ENCODE peak calls at places on chromosomes 12 and 14, in seven cellular contexts. L is NCI-H1105 treated with DMSO at 0.1 percent for 48 hours; G is activated T-helper 1 cell treated with Interleukin-2 at 50 U/mL for 16 hours; O is iris pigment epithelial cell; F is psoas muscle; T is lung; W is activated naive CD4-positive, alpha-beta T cell. Z is an unnamed sample.

GRCh38 chr14:100779691-100780080 is 46.2 kb upstream of the MEG3 start:
- DNase-seq in L (no peak), G (no peak), O (no peak), F (peak), T (no peak), W (no peak), Z (no peak)

GRCh38 chr12:66500094-66500493 is 178.8 kb downstream of the GRIP1 start:
- DNase-seq in L (no peak), G (no peak), O (no peak), F (no peak), T (no peak), W (no peak), Z (no peak)

GRCh38 chr12:54419088-54419887 is at the start of gene ITGA5:
- DNase-seq in L (no peak), G (peak), O (peak), F (peak), T (peak), W (no peak), Z (peak)

GRCh38 chr14:83757896-83758295 is 1772.0 kb upstream of the FLRT2 start:
- DNase-seq in L (no peak), G (no peak), O (peak), F (no peak), T (no peak), W (no peak), Z (no peak)

GRCh38 chr12:22215467-22216253 is 118.8 kb downstream of the ST8SIA1 start:
- DNase-seq in L (no peak), G (no peak), O (peak), F (no peak), T (no peak), W (no peak), Z (no peak)

GRCh38 chr12:114995891-114996290 is 311.9 kb upstream of the TBX3 start:
- DNase-seq in L (no peak), G (no peak), O (peak), F (no peak), T (no peak), W (no peak), Z (no peak)

GRCh38 chr12:68913682-68914081 is 19.3 kb downstream of the CPM start:
- DNase-seq in L (no peak), G (no peak), O (no peak), F (no peak), T (no peak), W (no peak), Z (no peak)

GRCh38 chr12:124545508-124546418 is 21.6 kb downstream of the NCOR2 start:
- DNase-seq in L (no peak), G (no peak), O (peak), F (no peak), T (no peak), W (no peak), Z (peak)

GRCh38 chr12:51009038-51009437 is 17.1 kb downstream of the SLC11A2 start:
- DNase-seq in L (no peak), G (peak), O (peak), F (peak), T (peak), W (peak), Z (no peak)

GRCh38 chr14:75523771-75524171 is 1.5 kb downstream of the BATF start:
- DNase-seq in L (no peak), G (no peak), O (peak), F (no peak), T (no peak), W (no peak), Z (no peak)

GRCh38 chr14:21090194-21090939 is 8.1 kb downstream of the ZNF219 start:
- DNase-seq in L (no peak), G (no peak), O (no peak), F (no peak), T (no peak), W (no peak), Z (peak)

Z was measured in GM13976.